ENCODE peak calls at places on chromosomes 2 and 18, in four cellular contexts. G, W, A and Q are unnamed samples.

GRCh38 chr18:28581503-28582169 is 404.7 kb upstream of the CDH2 start:
- DNase-seq in G (no peak), W (no peak), A (no peak), Q (no peak)

GRCh38 chr2:121907905-121908304 is 152.5 kb downstream of the TSN start:
- DNase-seq in G (no peak), W (no peak), A (no peak), Q (no peak)

GRCh38 chr2:2012505-2012904 is 268.2 kb upstream of the PXDN start:
- DNase-seq in G (peak; percentile 16), W (no peak), A (no peak), Q (no peak)

GRCh38 chr2:3251974-3252373 is 125.6 kb downstream of the EIPR1 start:
- DNase-seq in G (no peak), W (no peak), A (no peak), Q (no peak)

GRCh38 chr2:177161741-177162440 is 50.7 kb upstream of the HNRNPA3 start:
- DNase-seq in G (no peak), W (peak; percentile 24), A (peak; percentile 44), Q (peak; percentile 65)

GRCh38 chr18:56270851-56271250 is 367.5 kb downstream of the TXNL1 start:
- DNase-seq in G (no peak), W (no peak), A (no peak), Q (no peak)

GRCh38 chr2:96839288-96839874 is 4.4 kb downstream of the ANKRD23 start:
- DNase-seq in G (peak; percentile 57), W (peak; percentile 84), A (no peak), Q (peak; percentile 78)

GRCh38 chr2:235979753-235980459 is 188.3 kb downstream of the GBX2 start:
- DNase-seq in G (no peak), W (no peak), A (no peak), Q (no peak)

GRCh38 chr2:229193281-229193680 is 77.8 kb downstream of the PID1 start:
- DNase-seq in G (no peak), W (no peak), A (no peak), Q (no peak)

GRCh38 chr18:49249523-49249922 is 210.9 kb downstream of the DYM start:
- DNase-seq in G (no peak), W (no peak), A (no peak), Q (no peak)

GRCh38 chr18:48079885-48080284 is 149.4 kb upstream of the SMAD2 start:
- DNase-seq in G (no peak), W (no peak), A (no peak), Q (no peak)

GRCh38 chr18:61957801-61958516 is 65.2 kb upstream of the RNF152 start:
- DNase-seq in G (no peak), W (no peak), A (no peak), Q (no peak)

GRCh38 chr18:47247833-47248609 is 3.4 kb downstream of the SKOR2 start:
- DNase-seq in G (no peak), W (no peak), A (no peak), Q (no peak)

GRCh38 chr2:96927420-96928171 is 57.7 kb upstream of the SEMA4C start:
- DNase-seq in G (peak; percentile 52), W (no peak), A (no peak), Q (no peak)

GRCh38 chr2:70830333-70830732 is 5.3 kb downstream of the CD207 start:
- DNase-seq in G (peak; percentile 19), W (no peak), A (no peak), Q (no peak)

GRCh38 chr2:27353762-27354596 is 2.6 kb downstream of the GTF3C2 start:
- DNase-seq in G (no peak), W (no peak), A (no peak), Q (no peak)

GRCh38 chr18:74942319-74942910 is 266.5 kb downstream of the PTGR3 start:
- DNase-seq in G (no peak), W (no peak), A (no peak), Q (no peak)

GRCh38 chr2:225894240-225894980 is 494.9 kb downstream of the NYAP2 start:
- DNase-seq in G (no peak), W (no peak), A (no peak), Q (no peak)

GRCh38 chr2:40955635-40956034 is 503.7 kb upstream of the SLC8A1 start:
- DNase-seq in G (no peak), W (no peak), A (no peak), Q (no peak)

GRCh38 chr2:134348239-134348638 is 94.4 kb downstream of the MGAT5 start:
- DNase-seq in G (no peak), W (no peak), A (no peak), Q (no peak)

GRCh38 chr2:38264649-38265322 is 112.3 kb downstream of the ATL2 start:
- DNase-seq in G (no peak), W (no peak), A (no peak), Q (no peak)

GRCh38 chr18:54775686-54776085 is 52.6 kb upstream of the RAB27B start:
- DNase-seq in G (no peak), W (no peak), A (no peak), Q (no peak)

GRCh38 chr2:120684691-120685402 is 50.8 kb upstream of the GLI2 start:
- DNase-seq in G (no peak), W (no peak), A (no peak), Q (no peak)

DNA sequence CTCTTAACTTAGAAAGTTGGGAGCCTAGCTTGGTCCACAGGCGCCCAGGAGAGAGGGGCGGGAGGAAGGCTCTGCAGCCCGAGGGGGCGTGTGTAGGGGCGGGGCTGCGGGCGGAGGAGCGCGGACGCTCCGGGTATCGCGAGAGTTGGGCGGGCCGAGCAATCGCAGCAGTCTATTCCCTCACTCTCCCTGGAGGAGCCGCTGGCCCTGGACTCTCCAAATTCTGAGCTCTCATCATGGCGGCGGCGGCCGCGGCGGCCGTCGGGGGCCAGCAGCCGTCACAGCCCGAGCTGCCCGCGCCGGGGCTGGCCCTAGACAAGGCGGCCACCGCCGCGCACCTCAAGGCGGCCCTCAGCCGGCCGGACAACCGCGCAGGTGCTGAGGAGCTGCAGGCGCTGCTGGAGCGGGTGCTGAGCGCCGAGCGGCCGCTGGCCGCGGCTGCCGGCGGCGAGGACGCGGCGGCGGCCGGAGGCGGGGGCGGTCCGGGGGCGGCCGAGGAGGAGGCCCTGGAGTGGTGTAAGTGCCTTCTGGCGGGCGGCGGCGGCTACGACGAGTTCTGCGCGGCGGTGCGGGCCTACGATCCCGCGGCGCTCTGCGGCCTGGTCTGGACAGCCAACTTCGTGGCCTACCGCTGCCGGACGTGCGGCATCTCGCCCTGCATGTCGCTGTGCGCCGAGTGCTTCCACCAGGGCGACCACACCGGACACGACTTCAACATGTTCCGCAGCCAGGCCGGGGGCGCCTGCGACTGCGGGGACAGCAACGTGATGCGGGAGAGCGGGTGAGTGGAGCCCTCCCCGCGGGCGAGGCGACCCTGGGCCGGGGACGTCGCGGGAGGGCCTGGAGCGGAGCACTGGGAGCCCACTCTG is at the start of gene UBR3:
- DNase-seq in G (peak; percentile 96), W (peak; percentile 91), A (peak; percentile 93), Q (peak; percentile 66)
- H3K4me3 ChIP-seq in G (peak within 1 kb of the TSS; percentile 92), W (peak within 1 kb of the TSS; percentile 77), A (peak within 1 kb of the TSS; percentile 86), Q (peak within 1 kb of the TSS; percentile 95)

DNA sequence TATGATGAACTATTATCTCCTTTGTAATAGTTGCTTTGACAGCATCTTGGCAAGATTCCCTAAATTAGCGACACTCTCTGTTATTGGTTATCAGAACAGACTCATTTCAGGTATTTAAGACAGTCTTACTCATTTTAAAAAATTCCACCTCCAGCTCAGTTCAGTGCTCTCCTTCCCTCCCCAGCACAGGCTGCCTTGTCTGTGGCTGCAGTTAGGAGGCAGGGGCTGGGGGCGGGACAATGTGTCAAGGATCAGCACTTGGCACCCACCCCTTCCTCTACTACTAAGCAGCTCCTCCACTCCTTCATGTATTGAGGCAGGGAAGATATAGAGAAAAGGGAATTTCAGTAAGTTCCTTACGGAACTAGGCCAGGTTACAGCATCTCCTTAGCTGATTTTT is 85.0 kb downstream of the VSNL1 start:
- DNase-seq in G (no peak), W (no peak), A (no peak), Q (no peak)
- H3K27ac ChIP-seq in G (no peak overlapping the region), W (no peak overlapping the region), A (no peak overlapping the region), Q (no peak overlapping the region)

GRCh38 chr2:166112193-166112605 is 15.6 kb downstream of the SCN1A start:
- DNase-seq in G (no peak), W (no peak), A (no peak), Q (no peak)

GRCh38 chr2:166104773-166105172 is 23.0 kb downstream of the SCN1A start:
- DNase-seq in G (no peak), W (no peak), A (no peak), Q (no peak)

GRCh38 chr2:166104084-166104483 is 23.7 kb downstream of the SCN1A start:
- DNase-seq in G (no peak), W (no peak), A (no peak), Q (no peak)

DNA sequence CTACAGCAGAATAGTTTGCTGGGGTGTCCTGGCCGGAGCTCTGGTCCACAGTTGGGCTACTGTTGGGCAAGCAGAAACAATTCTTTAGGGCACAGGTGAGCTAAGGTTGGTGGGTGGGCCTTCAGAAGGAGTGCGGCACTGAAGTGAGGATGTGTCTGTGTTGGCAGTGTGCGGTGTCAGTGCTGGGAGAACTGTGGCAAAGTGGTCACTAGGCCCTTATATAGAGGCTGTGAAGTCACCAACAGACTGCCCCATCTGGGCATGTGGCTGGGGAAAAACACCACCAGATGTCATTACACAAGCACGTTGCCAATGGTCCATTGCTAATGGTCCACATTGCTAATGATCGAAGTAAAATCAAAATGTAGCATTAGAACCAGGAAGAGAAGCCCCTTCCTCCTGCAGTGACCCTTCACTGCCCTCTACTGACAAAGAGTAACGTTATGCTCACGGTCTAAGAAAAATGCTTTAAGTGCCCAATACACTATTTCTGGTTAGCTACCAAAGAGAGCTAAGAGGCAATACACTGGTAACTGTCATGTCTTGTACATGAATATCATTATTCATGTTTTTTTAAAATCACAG is 21.3 kb downstream of the SCN1A start:
- DNase-seq in G (no peak), W (no peak), A (no peak), Q (no peak)
- TF ChIP-seq CTCF in G (no peak), W (no peak), A (no peak), Q (no peak)

GRCh38 chr2:17255071-17255470 is 263.2 kb downstream of the RAD51AP2 start:
- DNase-seq in G (no peak), W (no peak), A (no peak), Q (no peak)

GRCh38 chr2:17249249-17249648 is 269.0 kb downstream of the RAD51AP2 start:
- DNase-seq in G (no peak), W (no peak), A (no peak), Q (no peak)

GRCh38 chr2:17252258-17252657 is 266.0 kb downstream of the RAD51AP2 start:
- DNase-seq in G (no peak), W (no peak), A (no peak), Q (no peak)

GRCh38 chr2:17257194-17257909 is 260.9 kb downstream of the RAD51AP2 start:
- DNase-seq in G (no peak), W (no peak), A (no peak), Q (no peak)

GRCh38 chr2:17254421-17254820 is 263.8 kb downstream of the RAD51AP2 start:
- DNase-seq in G (no peak), W (no peak), A (no peak), Q (no peak)
- H3K4me3 ChIP-seq in G (no peak overlapping the region), W (no peak overlapping the region), A (no peak overlapping the region), Q (no peak overlapping the region)

GRCh38 chr2:239393401-239393940 is 7.3 kb downstream of the HDAC4 start:
- DNase-seq in G (peak; percentile 80), W (no peak), A (peak; percentile 76), Q (no peak)
- H3K27ac ChIP-seq in G (peak overlapping the region; percentile 32), W (no peak overlapping the region), A (no peak overlapping the region), Q (no peak overlapping the region)

GRCh38 chr2:64654063-64654811 is 524 bp upstream of the SERTAD2 start:
- DNase-seq in G (peak; percentile 78), W (peak; percentile 75), A (peak; percentile 83), Q (no peak)

GRCh38 chr2:64655873-64656272 is 2.2 kb upstream of the SERTAD2 start:
- DNase-seq in G (no peak), W (no peak), A (no peak), Q (no peak)

GRCh38 chr2:64656379-64656778 is 2.7 kb upstream of the SERTAD2 start:
- DNase-seq in G (no peak), W (no peak), A (no peak), Q (no peak)

GRCh38 chr2:64653174-64654062 is at the start of gene SERTAD2:
- DNase-seq in G (peak; percentile 93), W (peak; percentile 87), A (peak; percentile 87), Q (peak; percentile 49)

GRCh38 chr2:64654993-64655666 is 1.4 kb upstream of the SERTAD2 start:
- DNase-seq in G (no peak), W (no peak), A (no peak), Q (no peak)
- TF ChIP-seq CTCF in G (peak; percentile 35), W (no peak), A (peak; percentile 32), Q (peak; percentile 18)